ENCODE peak calls at places on chromosomes 7 and 10, in eight cellular contexts. One of them, this sample, is unnamed.

GRCh38 chr7:47591655-47592572 is 10.0 kb upstream of the TNS3 start:
- DNase-seq in BJ: peak; percentile 62
- DNase-seq in esophagus squamous epithelium: no peak
- DNase-seq in Calu3: no peak
- DNase-seq in mucosa of descending colon: no peak
- DNase-seq in nephron progenitor cell: no peak
- DNase-seq in cardiac fibroblast: peak; percentile 77
- DNase-seq in A549: peak; percentile 73
- DNase-seq in this sample: no peak

GRCh38 chr7:4738711-4739527 is 36.5 kb upstream of the AP5Z1 start:
- DNase-seq in Calu3: no peak
- DNase-seq in cardiac fibroblast: peak; percentile 93
- DNase-seq in esophagus squamous epithelium: no peak
- DNase-seq in A549: peak; percentile 91
- DNase-seq in mucosa of descending colon: no peak
- DNase-seq in BJ: no peak
- DNase-seq in nephron progenitor cell: peak; percentile 25
- DNase-seq in this sample: no peak

GRCh38 chr7:44077681-44078091 is 4.6 kb downstream of the POLM start:
- DNase-seq in nephron progenitor cell: no peak
- DNase-seq in BJ: no peak
- DNase-seq in esophagus squamous epithelium: no peak
- DNase-seq in cardiac fibroblast: no peak
- DNase-seq in Calu3: no peak
- DNase-seq in mucosa of descending colon: no peak
- DNase-seq in A549: no peak
- DNase-seq in this sample: peak; percentile 57

GRCh38 chr7:120856621-120857352 is 1.2 kb downstream of the TSPAN12 start:
- DNase-seq in nephron progenitor cell: peak; percentile 77
- DNase-seq in Calu3: peak; percentile 56
- DNase-seq in BJ: no peak
- DNase-seq in A549: peak; percentile 29
- DNase-seq in mucosa of descending colon: peak; percentile 63
- DNase-seq in esophagus squamous epithelium: no peak
- DNase-seq in cardiac fibroblast: no peak
- DNase-seq in this sample: peak; percentile 82

GRCh38 chr10:57791546-57791945 is 476.1 kb downstream of the IPMK start:
- DNase-seq in esophagus squamous epithelium: no peak
- DNase-seq in nephron progenitor cell: no peak
- DNase-seq in Calu3: no peak
- DNase-seq in A549: no peak
- DNase-seq in BJ: no peak
- DNase-seq in mucosa of descending colon: no peak
- DNase-seq in cardiac fibroblast: no peak
- DNase-seq in this sample: no peak

GRCh38 chr10:125926247-125926646 is 29.9 kb downstream of the FANK1 start:
- DNase-seq in nephron progenitor cell: no peak
- DNase-seq in mucosa of descending colon: no peak
- DNase-seq in Calu3: no peak
- DNase-seq in BJ: no peak
- DNase-seq in cardiac fibroblast: no peak
- DNase-seq in esophagus squamous epithelium: no peak
- DNase-seq in A549: no peak
- DNase-seq in this sample: no peak

GRCh38 chr10:63712717-63713115 is 191.5 kb downstream of the REEP3 start:
- DNase-seq in esophagus squamous epithelium: no peak
- DNase-seq in A549: no peak
- DNase-seq in BJ: no peak
- DNase-seq in nephron progenitor cell: no peak
- DNase-seq in Calu3: no peak
- DNase-seq in mucosa of descending colon: no peak
- DNase-seq in cardiac fibroblast: peak; percentile 39
- DNase-seq in this sample: no peak

GRCh38 chr10:132412316-132413192 is 15.6 kb downstream of the PWWP2B start:
- DNase-seq in cardiac fibroblast: no peak
- DNase-seq in Calu3: no peak
- DNase-seq in nephron progenitor cell: no peak
- DNase-seq in A549: no peak
- DNase-seq in mucosa of descending colon: peak; percentile 42
- DNase-seq in esophagus squamous epithelium: no peak
- DNase-seq in BJ: no peak
- DNase-seq in this sample: no peak

GRCh38 chr7:79290841-79291497 is 162.5 kb downstream of the MAGI2 start:
- DNase-seq in nephron progenitor cell: no peak
- DNase-seq in mucosa of descending colon: no peak
- DNase-seq in BJ: no peak
- DNase-seq in A549: no peak
- DNase-seq in cardiac fibroblast: no peak
- DNase-seq in Calu3: no peak
- DNase-seq in esophagus squamous epithelium: no peak
- DNase-seq in this sample: no peak

GRCh38 chr10:70894416-70894815 is 6.1 kb upstream of the PCBD1 start:
- DNase-seq in mucosa of descending colon: no peak
- DNase-seq in BJ: no peak
- DNase-seq in Calu3: no peak
- DNase-seq in cardiac fibroblast: no peak
- DNase-seq in nephron progenitor cell: no peak
- DNase-seq in esophagus squamous epithelium: no peak
- DNase-seq in A549: no peak
- DNase-seq in this sample: no peak

GRCh38 chr10:16931919-16932318 is 114.7 kb upstream of the RSU1 start:
- DNase-seq in nephron progenitor cell: no peak
- DNase-seq in esophagus squamous epithelium: no peak
- DNase-seq in Calu3: no peak
- DNase-seq in mucosa of descending colon: no peak
- DNase-seq in cardiac fibroblast: no peak
- DNase-seq in A549: no peak
- DNase-seq in BJ: no peak
- DNase-seq in this sample: no peak

GRCh38 chr7:12709731-12710502 is 22.5 kb downstream of the ARL4A start:
- DNase-seq in Calu3: no peak
- DNase-seq in nephron progenitor cell: no peak
- DNase-seq in cardiac fibroblast: peak; percentile 77
- DNase-seq in A549: no peak
- DNase-seq in BJ: peak; percentile 87
- DNase-seq in esophagus squamous epithelium: no peak
- DNase-seq in mucosa of descending colon: no peak
- DNase-seq in this sample: no peak

GRCh38 chr7:108413782-108414492 is 42.3 kb downstream of the NRCAM start:
- DNase-seq in Calu3: no peak
- DNase-seq in A549: peak; percentile 62
- DNase-seq in cardiac fibroblast: peak; percentile 36
- DNase-seq in nephron progenitor cell: no peak
- DNase-seq in mucosa of descending colon: no peak
- DNase-seq in BJ: no peak
- DNase-seq in esophagus squamous epithelium: no peak
- DNase-seq in this sample: no peak

GRCh38 chr10:125982256-125982948 is 86.0 kb downstream of the FANK1 start:
- DNase-seq in A549: peak; percentile 35
- DNase-seq in mucosa of descending colon: no peak
- DNase-seq in cardiac fibroblast: peak; percentile 77
- DNase-seq in nephron progenitor cell: peak; percentile 21
- DNase-seq in esophagus squamous epithelium: no peak
- DNase-seq in Calu3: peak; percentile 14
- DNase-seq in BJ: peak; percentile 15
- DNase-seq in this sample: no peak

GRCh38 chr7:125088555-125088954 is 158.9 kb upstream of the POT1 start:
- DNase-seq in esophagus squamous epithelium: no peak
- DNase-seq in mucosa of descending colon: no peak
- DNase-seq in cardiac fibroblast: no peak
- DNase-seq in BJ: no peak
- DNase-seq in A549: no peak
- DNase-seq in Calu3: no peak
- DNase-seq in nephron progenitor cell: no peak
- DNase-seq in this sample: no peak

GRCh38 chr10:63105811-63106755 is 27.0 kb upstream of the NRBF2 start:
- DNase-seq in cardiac fibroblast: peak; percentile 55
- DNase-seq in esophagus squamous epithelium: no peak
- DNase-seq in Calu3: no peak
- DNase-seq in nephron progenitor cell: no peak
- DNase-seq in BJ: no peak
- DNase-seq in mucosa of descending colon: no peak
- DNase-seq in A549: no peak
- DNase-seq in this sample: no peak

GRCh38 chr7:141251180-141251579 is 177.3 kb downstream of the TMEM178B start:
- DNase-seq in nephron progenitor cell: no peak
- DNase-seq in mucosa of descending colon: no peak
- DNase-seq in A549: no peak
- DNase-seq in Calu3: no peak
- DNase-seq in cardiac fibroblast: no peak
- DNase-seq in esophagus squamous epithelium: no peak
- DNase-seq in BJ: no peak
- DNase-seq in this sample: no peak

GRCh38 chr7:149478754-149479153 is 17.9 kb upstream of the ZNF777 start:
- DNase-seq in cardiac fibroblast: no peak
- DNase-seq in BJ: no peak
- DNase-seq in Calu3: no peak
- DNase-seq in mucosa of descending colon: no peak
- DNase-seq in A549: no peak
- DNase-seq in esophagus squamous epithelium: no peak
- DNase-seq in nephron progenitor cell: no peak
- DNase-seq in this sample: no peak
- TF ChIP-seq CTCF in cardiac fibroblast: no peak
- TF ChIP-seq CTCF in BJ: no peak
- TF ChIP-seq CTCF in Calu3: no peak
- TF ChIP-seq CTCF in mucosa of descending colon: no peak
- TF ChIP-seq CTCF in A549: no peak
- TF ChIP-seq CTCF in esophagus squamous epithelium: no peak
- TF ChIP-seq CTCF in nephron progenitor cell: no peak
- TF ChIP-seq CTCF in this sample: no peak

DNA sequence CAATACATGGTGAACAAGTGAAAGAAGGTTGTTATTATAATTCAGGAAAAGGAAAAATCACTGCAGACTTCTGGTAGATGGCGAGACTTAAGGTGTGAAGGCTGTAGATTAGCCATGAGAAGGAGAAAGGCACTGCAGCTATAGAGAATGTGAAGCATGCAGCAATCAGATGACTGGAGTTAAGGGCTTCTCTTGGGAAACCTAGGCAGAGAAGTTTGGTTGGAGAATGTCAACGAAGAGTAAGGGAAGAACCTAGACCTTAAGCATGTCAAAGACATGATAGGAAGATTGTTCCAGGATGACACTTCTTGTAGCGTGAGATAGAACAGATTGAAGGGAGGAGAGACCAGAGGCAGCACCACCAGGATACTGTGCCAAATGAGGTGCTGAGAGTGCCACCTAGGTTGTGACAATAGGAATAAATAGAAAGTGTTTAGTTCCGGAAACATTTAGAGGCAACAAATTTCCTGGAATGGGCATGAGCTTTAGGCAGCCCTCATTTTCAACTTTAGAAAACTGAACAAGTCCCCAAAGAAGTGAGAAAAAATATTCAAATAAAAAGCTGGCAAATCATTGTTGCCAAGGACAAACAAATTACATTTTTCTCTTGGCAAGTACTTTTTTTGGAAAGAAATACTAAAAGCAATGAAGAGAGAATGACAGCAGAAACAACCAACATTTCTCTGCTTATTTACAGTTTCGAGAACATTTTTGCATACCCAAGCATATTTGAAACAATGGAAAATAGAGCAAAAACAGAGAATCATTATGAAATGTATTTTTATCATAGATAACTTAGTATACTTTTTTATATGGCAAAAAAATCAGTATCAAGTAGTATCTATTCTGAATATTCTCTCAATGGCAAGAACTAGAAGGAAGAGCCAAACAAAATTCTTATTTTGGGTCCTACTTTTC is 4.9 kb downstream of the LRRC17 start:
- DNase-seq in BJ: no peak
- DNase-seq in mucosa of descending colon: no peak
- DNase-seq in cardiac fibroblast: no peak
- DNase-seq in esophagus squamous epithelium: no peak
- DNase-seq in Calu3: peak; percentile 16
- DNase-seq in nephron progenitor cell: no peak
- DNase-seq in A549: no peak
- DNase-seq in this sample: no peak
- TF ChIP-seq CTCF in BJ: no peak
- TF ChIP-seq CTCF in mucosa of descending colon: no peak
- TF ChIP-seq CTCF in cardiac fibroblast: no peak
- TF ChIP-seq CTCF in esophagus squamous epithelium: no peak
- TF ChIP-seq CTCF in Calu3: no peak
- TF ChIP-seq CTCF in nephron progenitor cell: no peak
- TF ChIP-seq CTCF in A549: no peak
- TF ChIP-seq CTCF in this sample: no peak

GRCh38 chr10:77855404-77856155 is 71.0 kb downstream of the DLG5 start:
- DNase-seq in esophagus squamous epithelium: no peak
- DNase-seq in A549: no peak
- DNase-seq in cardiac fibroblast: no peak
- DNase-seq in mucosa of descending colon: no peak
- DNase-seq in nephron progenitor cell: no peak
- DNase-seq in BJ: no peak
- DNase-seq in Calu3: no peak
- DNase-seq in this sample: no peak

GRCh38 chr10:77854115-77854514 is 72.4 kb downstream of the DLG5 start:
- DNase-seq in A549: no peak
- DNase-seq in esophagus squamous epithelium: no peak
- DNase-seq in nephron progenitor cell: no peak
- DNase-seq in Calu3: no peak
- DNase-seq in mucosa of descending colon: no peak
- DNase-seq in cardiac fibroblast: no peak
- DNase-seq in BJ: no peak
- DNase-seq in this sample: no peak

GRCh38 chr10:77859200-77859864 is 67.2 kb downstream of the DLG5 start:
- DNase-seq in esophagus squamous epithelium: no peak
- DNase-seq in BJ: no peak
- DNase-seq in A549: no peak
- DNase-seq in mucosa of descending colon: no peak
- DNase-seq in nephron progenitor cell: no peak
- DNase-seq in Calu3: no peak
- DNase-seq in cardiac fibroblast: no peak
- DNase-seq in this sample: no peak

GRCh38 chr10:77857272-77857671 is 69.3 kb downstream of the DLG5 start:
- DNase-seq in Calu3: peak; percentile 65
- DNase-seq in esophagus squamous epithelium: no peak
- DNase-seq in nephron progenitor cell: no peak
- DNase-seq in BJ: no peak
- DNase-seq in A549: no peak
- DNase-seq in mucosa of descending colon: no peak
- DNase-seq in cardiac fibroblast: no peak
- DNase-seq in this sample: peak; percentile 81

DNA sequence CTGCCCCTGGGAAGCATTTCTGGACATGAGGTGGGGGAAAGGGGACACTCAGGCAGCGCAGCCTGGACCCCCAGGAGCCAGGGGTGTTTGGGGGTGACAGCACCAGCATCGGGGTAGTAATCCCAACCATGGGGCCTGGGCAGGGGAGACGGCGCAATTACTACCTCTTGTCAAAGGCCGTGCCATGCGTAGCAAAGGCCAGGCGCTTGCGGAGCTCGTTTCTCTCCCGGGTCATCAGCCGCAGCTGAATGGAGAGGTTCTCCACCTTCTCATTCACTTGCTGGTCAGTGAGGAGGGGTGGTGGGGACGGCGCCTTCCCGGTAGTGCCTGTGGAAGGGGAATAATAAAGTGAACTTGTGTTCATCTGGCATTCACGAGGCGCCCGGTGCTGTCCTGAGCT is 70.0 kb downstream of the DLG5 start:
- DNase-seq in nephron progenitor cell: no peak
- DNase-seq in mucosa of descending colon: no peak
- DNase-seq in BJ: no peak
- DNase-seq in A549: no peak
- DNase-seq in Calu3: no peak
- DNase-seq in cardiac fibroblast: no peak
- DNase-seq in esophagus squamous epithelium: no peak
- DNase-seq in this sample: peak; percentile 76
- TF ChIP-seq CTCF in nephron progenitor cell: no peak
- TF ChIP-seq CTCF in mucosa of descending colon: no peak
- TF ChIP-seq CTCF in BJ: no peak
- TF ChIP-seq CTCF in A549: no peak
- TF ChIP-seq CTCF in Calu3: no peak
- TF ChIP-seq CTCF in cardiac fibroblast: no peak
- TF ChIP-seq CTCF in esophagus squamous epithelium: no peak
- TF ChIP-seq CTCF in this sample: no peak

GRCh38 chr10:6173203-6173602 is 29.5 kb upstream of the PFKFB3 start:
- DNase-seq in cardiac fibroblast: no peak
- DNase-seq in BJ: no peak
- DNase-seq in Calu3: no peak
- DNase-seq in mucosa of descending colon: peak; percentile 55
- DNase-seq in nephron progenitor cell: no peak
- DNase-seq in A549: no peak
- DNase-seq in esophagus squamous epithelium: no peak
- DNase-seq in this sample: no peak
- TF ChIP-seq CTCF in cardiac fibroblast: peak; percentile 24
- TF ChIP-seq CTCF in BJ: peak; percentile 18
- TF ChIP-seq CTCF in Calu3: peak; percentile 30
- TF ChIP-seq CTCF in mucosa of descending colon: no peak
- TF ChIP-seq CTCF in nephron progenitor cell: no peak
- TF ChIP-seq CTCF in A549: peak; percentile 15
- TF ChIP-seq CTCF in esophagus squamous epithelium: no peak
- TF ChIP-seq CTCF in this sample: peak; percentile 32